ENCODE peak calls at places on chromosomes 16 and 17, in five cellular contexts. Z is stimulated activated naive CD8-positive, alpha-beta T cell treated with anti-CD3 and anti-CD28 coated beads, Interleukin-15, Interleukin-2, amounts not matched to agents 100 U/mL and 50 U/mL, for 24 hours; C is astrocyte of the hippocampus; K is fibroblast of mammary gland; Q is occipital lobe. N is an unnamed sample.

GRCh38 chr17:17770371-17771059 is 66.3 kb downstream of the SREBF1 start:
- DNase-seq in Q (no peak), K (no peak), C (no peak), Z (no peak), N (no peak)

GRCh38 chr16:27242868-27243590 is 25.5 kb downstream of the NSMCE1 start:
- DNase-seq in K (peak), Z (peak), C (peak), Q (no peak), N (no peak)

GRCh38 chr16:55324491-55325447 is 766 bp downstream of the IRX6 start:
- DNase-seq in Z (no peak), Q (no peak), C (peak), K (peak), N (no peak)

GRCh38 chr16:68737730-68738590 is 868 bp downstream of the CDH1 start:
- DNase-seq in K (no peak), Z (no peak), C (no peak), Q (no peak), N (no peak)

GRCh38 chr16:1676661-1677060 is 1.4 kb upstream of the JPT2 start:
- DNase-seq in K (no peak), Q (no peak), C (no peak), Z (no peak), N (no peak)

GRCh38 chr16:24208710-24209109 is 47.4 kb upstream of the CACNG3 start:
- DNase-seq in Q (peak), K (no peak), Z (no peak), C (peak), N (no peak)

GRCh38 chr16:75251280-75252048 is at the start of gene BCAR1:
- DNase-seq in K (peak), Q (peak), Z (peak), C (peak), N (peak)

GRCh38 chr16:74896389-74897370 is 88.2 kb downstream of the WDR59 start:
- DNase-seq in K (peak), Q (peak), C (peak), Z (no peak), N (no peak)

GRCh38 chr17:67481808-67482207 is 104.7 kb downstream of the PITPNC1 start:
- DNase-seq in Q (no peak), K (peak), Z (no peak), C (no peak), N (no peak)

GRCh38 chr17:13869301-13869700 is 200.0 kb upstream of the COX10 start:
- DNase-seq in C (peak), Z (no peak), Q (no peak), K (no peak), N (no peak)

GRCh38 chr17:32815460-32815859 is 61.5 kb downstream of the MYO1D start:
- DNase-seq in C (no peak), K (no peak), Z (no peak), Q (no peak), N (no peak)

GRCh38 chr17:77036841-77037381 is 103.9 kb upstream of the SEC14L1 start:
- DNase-seq in Z (no peak), Q (peak), C (peak), K (no peak), N (no peak)